ENCODE peak calls at places on chromosomes 2 and 18, in nine cellular contexts. J is left lung, L is A549, G is DND-41, M is esophagus squamous epithelium, A is AG04450, E is heart left ventricle, Z is Peyer's patch, X is MM.1S. F is an unnamed sample.

GRCh38 chr2:71922091-71922490 is 225.6 kb downstream of the CYP26B1 start:
- DNase-seq in X (no peak), A (no peak), M (no peak), L (no peak), Z (no peak), E (no peak), G (no peak), J (no peak), F (no peak)

GRCh38 chr2:37648316-37649011 is 23.0 kb downstream of the CDC42EP3 start:
- DNase-seq in A (no peak), G (no peak), Z (no peak), J (peak), M (peak), X (no peak), E (peak), L (no peak), F (no peak)

GRCh38 chr2:47655563-47655880 is 127.4 kb upstream of the MSH6 start:
- DNase-seq in E (no peak), L (no peak), Z (no peak), J (no peak), A (no peak), M (no peak), X (no peak), G (no peak), F (no peak)

GRCh38 chr2:24837996-24838513 is 44.8 kb downstream of the CENPO start:
- DNase-seq in M (no peak), X (no peak), E (no peak), A (no peak), L (no peak), J (no peak), Z (peak), G (no peak), F (no peak)

GRCh38 chr2:99597616-99598015 is 107.8 kb upstream of the REV1 start:
- DNase-seq in J (no peak), G (no peak), E (no peak), Z (no peak), A (no peak), M (no peak), L (no peak), X (no peak), F (no peak)

GRCh38 chr2:151251012-151251411 is 10.7 kb downstream of the RBM43 start:
- DNase-seq in M (no peak), J (no peak), X (no peak), L (no peak), G (no peak), E (no peak), A (peak), Z (no peak), F (no peak)

GRCh38 chr18:29753379-29753778 is 1289.2 kb downstream of the DSC3 start:
- DNase-seq in A (no peak), Z (no peak), L (no peak), M (no peak), E (no peak), G (no peak), X (no peak), J (no peak), F (no peak)

GRCh38 chr18:48161201-48161910 is 230.9 kb upstream of the SMAD2 start:
- DNase-seq in E (peak), Z (peak), A (no peak), L (peak), X (peak), G (peak), J (peak), M (no peak), F (no peak)

GRCh38 chr2:138985881-138986280 is 205.7 kb upstream of the NXPH2 start:
- DNase-seq in X (no peak), L (no peak), J (no peak), G (no peak), Z (no peak), E (no peak), A (no peak), M (no peak), F (no peak)

GRCh38 chr2:8003462-8004075 is 678.3 kb upstream of the ID2 start:
- DNase-seq in A (no peak), X (no peak), E (peak), M (no peak), L (no peak), Z (no peak), G (no peak), J (peak), F (no peak)

GRCh38 chr18:7566587-7567486 is at the start of gene PTPRM:
- DNase-seq in A (no peak), G (no peak), Z (peak), M (peak), J (peak), X (peak), L (peak), E (peak), F (peak)

GRCh38 chr2:127498386-127498785 is 27.9 kb downstream of the IWS1 start:
- DNase-seq in G (no peak), L (no peak), E (no peak), X (no peak), Z (no peak), A (peak), M (no peak), J (no peak), F (peak)

GRCh38 chr2:102114851-102115497 is 27.6 kb upstream of the IL1R1 start:
- DNase-seq in X (no peak), J (no peak), G (no peak), A (no peak), E (no peak), L (no peak), Z (no peak), M (no peak), F (no peak)

GRCh38 chr2:239479471-239479870 is 78.7 kb upstream of the HDAC4 start:
- DNase-seq in Z (no peak), G (no peak), M (no peak), E (no peak), L (no peak), A (no peak), J (peak), X (no peak), F (no peak)

GRCh38 chr2:24955232-24955631 is 16.5 kb downstream of the DNAJC27 start:
- DNase-seq in J (no peak), X (no peak), G (no peak), A (no peak), L (no peak), E (no peak), Z (no peak), M (no peak), F (no peak)

GRCh38 chr2:69205076-69205475 is 182.0 kb downstream of the GFPT1 start:
- DNase-seq in A (no peak), M (no peak), G (no peak), E (no peak), L (no peak), X (no peak), Z (no peak), J (no peak), F (no peak)

GRCh38 chr2:215619022-215619958 is 183.4 kb upstream of the FN1 start:
- DNase-seq in G (no peak), A (no peak), Z (no peak), M (no peak), X (no peak), E (no peak), L (peak), J (no peak), F (no peak)

GRCh38 chr18:69617888-69618287 is 217.2 kb downstream of the DOK6 start:
- DNase-seq in X (no peak), E (no peak), J (no peak), L (no peak), A (peak), Z (no peak), M (no peak), G (no peak), F (no peak)

GRCh38 chr18:50757358-50757757 is 62.5 kb downstream of the MRO start:
- DNase-seq in M (no peak), E (no peak), G (no peak), A (no peak), J (no peak), L (no peak), X (no peak), Z (no peak), F (no peak)

GRCh38 chr18:35159782-35160181 is 81.1 kb upstream of the ZNF397 start:
- DNase-seq in J (no peak), L (no peak), X (no peak), Z (no peak), G (no peak), E (no peak), A (no peak), M (no peak), F (no peak)

GRCh38 chr2:233584210-233584609 is 17.6 kb upstream of the USP40 start:
- DNase-seq in G (no peak), M (no peak), Z (no peak), E (no peak), J (no peak), A (no peak), X (no peak), L (no peak), F (no peak)

GRCh38 chr18:48665654-48666053 is 126.8 kb downstream of the CTIF start:
- DNase-seq in L (no peak), E (no peak), A (no peak), Z (no peak), X (no peak), J (no peak), M (no peak), G (no peak), F (no peak)

GRCh38 chr2:230893338-230893737 is 28.6 kb downstream of the ITM2C start:
- DNase-seq in A (no peak), Z (no peak), E (peak), M (no peak), L (no peak), G (no peak), X (peak), J (no peak), F (no peak)

GRCh38 chr2:187169108-187169713 is 278.8 kb downstream of the CALCRL start:
- DNase-seq in Z (no peak), M (no peak), X (peak), J (no peak), A (no peak), E (no peak), L (no peak), G (no peak), F (no peak)

GRCh38 chr2:234982096-234982834 is 30.4 kb downstream of the SH3BP4 start:
- DNase-seq in X (no peak), M (no peak), Z (no peak), G (no peak), A (no peak), L (no peak), E (peak), J (no peak), F (no peak)
- H3K27ac ChIP-seq in X (no peak), M (peak), Z (peak), G (no peak), A (peak), L (peak), E (peak), J (peak), F (peak)

GRCh38 chr2:32427672-32428622 is 71.1 kb downstream of the BIRC6 start:
- DNase-seq in G (no peak), L (no peak), A (no peak), J (no peak), Z (no peak), E (no peak), M (no peak), X (no peak), F (no peak)
- H3K27ac ChIP-seq in G (no peak), L (no peak), A (no peak), J (no peak), Z (no peak), E (no peak), M (no peak), X (no peak), F (no peak)

GRCh38 chr2:20454036-20454981 is 7.4 kb downstream of the RHOB start:
- DNase-seq in L (no peak), G (no peak), A (no peak), M (no peak), J (no peak), E (no peak), X (no peak), Z (no peak), F (no peak)
- H3K27ac ChIP-seq in L (no peak), G (no peak), A (no peak), M (peak), J (no peak), E (no peak), X (no peak), Z (no peak), F (no peak)

GRCh38 chr2:42964444-42965081 is 172.2 kb upstream of the HAAO start:
- DNase-seq in J (no peak), A (peak), X (no peak), Z (no peak), E (peak), M (no peak), L (no peak), G (no peak), F (no peak)
- H3K27ac ChIP-seq in J (peak), A (peak), X (no peak), Z (peak), E (no peak), M (peak), L (no peak), G (peak), F (no peak)

GRCh38 chr2:73776869-73777519 is 2.9 kb downstream of the DUSP11 start:
- DNase-seq in E (no peak), Z (no peak), M (no peak), X (no peak), G (no peak), J (no peak), A (no peak), L (no peak), F (peak)
- H3K27ac ChIP-seq in E (no peak), Z (no peak), M (peak), X (no peak), G (no peak), J (no peak), A (no peak), L (no peak), F (peak)

GRCh38 chr18:77130229-77131099 is 2.1 kb downstream of the MBP start:
- DNase-seq in J (no peak), G (peak), Z (no peak), X (no peak), E (no peak), L (no peak), M (no peak), A (no peak), F (no peak)

GRCh38 chr18:77131100-77131651 is 1.4 kb downstream of the MBP start:
- DNase-seq in X (no peak), L (no peak), G (peak), E (peak), A (no peak), M (no peak), J (peak), Z (peak), F (no peak)

GRCh38 chr18:77132369-77133050 is at the start of gene MBP:
- DNase-seq in M (peak), J (peak), X (peak), A (no peak), L (no peak), E (peak), Z (peak), G (peak), F (no peak)

GRCh38 chr18:77133051-77133919 is 702 bp upstream of the MBP start:
- DNase-seq in X (no peak), J (peak), G (peak), Z (peak), M (no peak), A (no peak), L (no peak), E (no peak), F (no peak)

DNA sequence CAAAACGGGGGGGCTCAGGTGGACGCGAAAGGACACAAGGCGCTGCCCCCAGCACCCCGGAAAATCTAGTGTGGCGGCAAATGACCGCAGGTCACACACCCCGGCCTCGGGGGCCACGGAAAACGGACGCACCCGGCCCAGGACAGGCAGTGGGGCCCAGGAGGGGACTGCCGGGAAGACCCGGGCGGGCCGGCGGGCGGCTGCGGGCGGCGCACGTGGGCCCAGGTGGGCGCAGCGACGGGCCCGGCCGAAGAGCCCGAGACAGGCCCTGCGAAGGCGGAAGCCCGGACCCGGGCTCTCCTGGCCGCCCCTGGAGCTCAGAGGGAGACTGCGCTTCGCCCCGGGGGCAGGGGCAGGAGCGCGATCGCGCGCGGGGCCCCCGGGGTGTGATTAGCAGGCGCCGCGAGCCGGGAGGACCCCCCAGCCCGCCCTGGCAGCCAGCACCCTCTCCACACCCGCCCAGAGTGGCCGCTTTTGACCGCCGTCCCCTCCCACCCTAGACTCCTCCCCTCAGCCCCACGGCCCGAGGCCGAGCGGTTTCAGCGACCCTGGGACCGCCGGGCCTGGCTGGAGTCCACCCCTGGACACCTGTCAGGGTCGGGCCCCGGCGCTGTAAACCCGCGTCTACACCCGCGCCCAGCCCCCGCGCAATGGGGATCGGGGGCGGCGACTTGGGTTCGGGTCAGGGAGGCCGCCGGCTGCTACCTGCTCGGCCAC is 773 bp downstream of the MBP start:
- DNase-seq in J (peak), M (no peak), Z (peak), L (no peak), G (peak), X (no peak), A (no peak), E (peak), F (no peak)
- H3K27ac ChIP-seq in J (peak), M (peak), Z (peak), L (peak), G (peak), X (no peak), A (no peak), E (peak), F (peak)

F was measured in epithelial cell of prostate.